ENCODE peak calls at places on chromosome 21, in eight cellular contexts. V is GM10248, P is brain microvascular endothelial cell, N is A673, M is stomach, Z is osteocyte, L is progenitor cell of endocrine pancreas, F is natural killer cell. Q is an unnamed sample.

GRCh38 chr21:35478096-35479080 is 429.3 kb upstream of the RUNX1 start:
- DNase-seq in V (no peak), P (peak), N (no peak), M (no peak), Z (no peak), L (no peak), F (no peak), Q (no peak)

GRCh38 chr21:35232545-35233176 is 183.6 kb upstream of the RUNX1 start:
- DNase-seq in V (no peak), P (peak), N (no peak), M (peak), Z (no peak), L (no peak), F (no peak), Q (no peak)

GRCh38 chr21:45032977-45033705 is 41.2 kb upstream of the ADARB1 start:
- DNase-seq in V (no peak), P (no peak), N (no peak), M (no peak), Z (no peak), L (no peak), F (no peak), Q (no peak)

GRCh38 chr21:36790616-36791015 is 91.7 kb downstream of the SIM2 start:
- DNase-seq in V (no peak), P (peak), N (no peak), M (no peak), Z (no peak), L (no peak), F (no peak), Q (peak)

GRCh38 chr21:35400233-35400939 is 351.3 kb upstream of the RUNX1 start:
- DNase-seq in V (peak), P (peak), N (no peak), M (no peak), Z (no peak), L (no peak), F (peak), Q (peak)

GRCh38 chr21:21973806-21974205 is 975.6 kb downstream of the NCAM2 start:
- DNase-seq in V (no peak), P (no peak), N (no peak), M (no peak), Z (no peak), L (no peak), F (no peak), Q (no peak)

GRCh38 chr21:44255519-44255981 is 6.1 kb downstream of the DNMT3L start:
- DNase-seq in V (no peak), P (no peak), N (no peak), M (no peak), Z (no peak), L (peak), F (no peak), Q (no peak)

GRCh38 chr21:44505673-44506278 is 34.2 kb downstream of the KRTAP10-1 start:
- DNase-seq in V (no peak), P (no peak), N (no peak), M (no peak), Z (no peak), L (no peak), F (no peak), Q (no peak)

GRCh38 chr21:34223376-34223775 is 140.4 kb upstream of the KCNE2 start:
- DNase-seq in V (no peak), P (no peak), N (no peak), M (no peak), Z (no peak), L (no peak), F (no peak), Q (no peak)

GRCh38 chr21:37424987-37425386 is 58.4 kb downstream of the DYRK1A start:
- DNase-seq in V (no peak), P (no peak), N (no peak), M (no peak), Z (no peak), L (no peak), F (no peak), Q (no peak)

GRCh38 chr21:44761011-44761729 is 40.5 kb downstream of the UBE2G2 start:
- DNase-seq in V (no peak), P (no peak), N (no peak), M (no peak), Z (peak), L (no peak), F (no peak), Q (no peak)

GRCh38 chr21:37828515-37828914 is 87.7 kb downstream of the KCNJ6 start:
- DNase-seq in V (no peak), P (no peak), N (no peak), M (no peak), Z (no peak), L (no peak), F (no peak), Q (no peak)

GRCh38 chr21:35649186-35649585 is 411.1 kb downstream of the SETD4 start:
- DNase-seq in V (no peak), P (peak), N (no peak), M (no peak), Z (no peak), L (no peak), F (no peak), Q (no peak)

GRCh38 chr21:33971492-33972013 is 55.9 kb upstream of the ATP5PO start:
- DNase-seq in V (no peak), P (peak), N (no peak), M (no peak), Z (peak), L (no peak), F (no peak), Q (no peak)

GRCh38 chr21:40732998-40733397 is 114.0 kb downstream of the DSCAM start:
- DNase-seq in V (no peak), P (no peak), N (no peak), M (no peak), Z (no peak), L (no peak), F (no peak), Q (no peak)

GRCh38 chr21:31594279-31594678 is 65.2 kb upstream of the SOD1 start:
- DNase-seq in V (no peak), P (no peak), N (no peak), M (no peak), Z (no peak), L (no peak), F (no peak), Q (no peak)

GRCh38 chr21:31236528-31236927 is 107.5 kb downstream of the TIAM1 start:
- DNase-seq in V (no peak), P (no peak), N (no peak), M (no peak), Z (no peak), L (no peak), F (no peak), Q (no peak)

GRCh38 chr21:34878940-34879339 is 170.2 kb downstream of the RUNX1 start:
- DNase-seq in V (no peak), P (no peak), N (no peak), M (no peak), Z (no peak), L (no peak), F (no peak), Q (no peak)

GRCh38 chr21:28142692-28143091 is 850.0 kb downstream of the LTN1 start:
- DNase-seq in V (no peak), P (peak), N (no peak), M (no peak), Z (no peak), L (no peak), F (no peak), Q (no peak)

GRCh38 chr21:23968722-23969647 is 1638.3 kb downstream of the MRPL39 start:
- DNase-seq in V (peak), P (peak), N (peak), M (peak), Z (no peak), L (no peak), F (peak), Q (no peak)

GRCh38 chr21:37601915-37602314 is 235.3 kb downstream of the DYRK1A start:
- DNase-seq in V (no peak), P (no peak), N (no peak), M (no peak), Z (no peak), L (no peak), F (no peak), Q (no peak)

GRCh38 chr21:45001134-45002095 is 61.6 kb downstream of the SLX9 start:
- DNase-seq in V (no peak), P (no peak), N (no peak), M (peak), Z (no peak), L (no peak), F (no peak), Q (peak)

GRCh38 chr21:34574984-34575529 is 39.9 kb downstream of the RCAN1 start:
- DNase-seq in V (no peak), P (no peak), N (no peak), M (no peak), Z (peak), L (no peak), F (no peak), Q (no peak)

GRCh38 chr21:24456358-24456757 is 1150.9 kb downstream of the MRPL39 start:
- DNase-seq in V (no peak), P (no peak), N (no peak), M (no peak), Z (no peak), L (no peak), F (no peak), Q (no peak)

GRCh38 chr21:31455506-31455905 is 111.4 kb upstream of the TIAM1 start:
- DNase-seq in V (no peak), P (no peak), N (no peak), M (no peak), Z (no peak), L (no peak), F (no peak), Q (no peak)

GRCh38 chr21:25464275-25464674 is 143.0 kb downstream of the MRPL39 start:
- DNase-seq in V (no peak), P (no peak), N (peak), M (no peak), Z (no peak), L (no peak), F (no peak), Q (no peak)

GRCh38 chr21:36910581-36911307 is 55.7 kb downstream of the HLCS start:
- DNase-seq in V (no peak), P (peak), N (no peak), M (no peak), Z (peak), L (no peak), F (no peak), Q (no peak)

DNA sequence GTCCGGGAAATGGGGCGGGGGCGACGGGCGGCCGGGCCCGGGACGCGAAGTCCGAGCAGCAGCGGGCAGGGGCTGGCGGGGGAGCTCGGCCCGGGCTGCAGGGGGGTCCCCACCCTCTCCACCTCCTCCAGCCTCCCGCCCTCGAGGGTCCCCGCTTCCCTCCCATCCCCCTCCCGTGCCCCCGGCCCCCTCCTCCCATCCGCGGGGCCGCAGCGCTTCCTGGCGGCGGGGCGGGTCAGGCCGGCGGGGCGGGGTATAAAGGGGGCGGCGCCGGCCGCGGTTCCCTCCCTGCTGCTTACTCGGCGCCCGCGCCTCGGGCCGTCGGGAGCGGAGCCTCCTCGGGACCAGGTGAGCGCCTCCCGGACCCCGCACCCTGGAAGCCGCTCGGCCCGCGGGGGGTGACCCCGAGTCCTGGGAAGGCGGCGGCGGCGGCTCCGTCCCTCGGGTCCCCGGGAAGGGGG is at the start of gene COL6A2:
- DNase-seq in V (peak), P (peak), N (peak), M (peak), Z (peak), L (peak), F (peak), Q (no peak)
- TF ChIP-seq CTCF in V (no peak), P (peak), N (peak), M (peak), Z (peak), L (peak), F (no peak), Q (peak)

GRCh38 chr21:42923553-42924432 is 1.6 kb downstream of the ERVH48-1 start:
- DNase-seq in V (peak), P (peak), N (peak), M (peak), Z (peak), L (peak), F (peak), Q (peak)
- TF ChIP-seq CTCF in V (peak), P (peak), N (peak), M (peak), Z (peak), L (peak), F (peak), Q (peak)

DNA sequence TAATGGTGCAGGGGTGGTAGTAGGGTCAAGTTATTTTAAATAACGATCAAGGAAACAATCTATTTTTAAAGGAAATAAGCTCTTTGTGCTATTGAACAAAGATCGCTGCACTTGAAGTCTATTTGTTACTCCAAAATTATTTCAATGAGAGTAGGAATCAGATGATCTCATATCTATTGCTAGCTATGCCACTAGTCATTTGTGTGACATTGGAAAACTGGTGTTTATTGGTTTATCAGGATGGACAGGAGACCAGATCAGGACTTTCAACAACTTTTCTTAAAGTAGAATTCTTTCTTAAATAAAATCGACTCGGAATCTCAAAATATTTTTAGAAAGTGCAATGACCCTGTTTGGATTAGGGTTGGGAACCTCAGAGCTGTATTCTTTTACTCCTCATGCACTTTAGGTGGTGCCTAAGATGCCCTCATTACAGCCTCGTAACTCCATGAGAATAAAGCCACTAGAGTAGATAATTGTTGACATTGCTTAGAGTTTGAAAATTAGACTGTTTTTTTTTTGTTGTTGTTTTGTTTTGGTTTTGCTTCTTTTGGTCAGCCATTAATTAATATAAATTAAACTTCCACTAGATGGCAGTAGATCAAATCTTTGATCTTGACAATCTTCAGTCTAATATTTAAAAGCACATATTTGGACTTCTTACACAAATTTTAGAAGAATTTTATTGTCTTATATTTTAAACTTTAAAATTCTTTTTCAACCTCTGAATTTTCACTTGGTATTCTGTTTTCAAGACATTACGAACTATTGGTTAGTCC is 352.4 kb downstream of the USP25 start:
- DNase-seq in V (no peak), P (no peak), N (peak), M (no peak), Z (no peak), L (no peak), F (no peak), Q (no peak)
- TF ChIP-seq CTCF in V (peak), P (peak), N (peak), M (no peak), Z (peak), L (peak), F (no peak), Q (peak)

GRCh38 chr21:42563261-42564045 is 49.8 kb downstream of the SLC37A1 start:
- DNase-seq in V (no peak), P (no peak), N (no peak), M (peak), Z (no peak), L (no peak), F (no peak), Q (no peak)
- TF ChIP-seq CTCF in V (no peak), P (no peak), N (no peak), M (no peak), Z (no peak), L (no peak), F (no peak), Q (no peak)

GRCh38 chr21:26835714-26836265 is 9.4 kb downstream of the ADAMTS1 start:
- DNase-seq in V (no peak), P (no peak), N (no peak), M (no peak), Z (no peak), L (no peak), F (no peak), Q (no peak)

GRCh38 chr21:26835027-26835713 is 10.0 kb downstream of the ADAMTS1 start:
- DNase-seq in V (no peak), P (peak), N (no peak), M (no peak), Z (no peak), L (no peak), F (no peak), Q (no peak)

GRCh38 chr21:26833011-26833410 is 12.2 kb downstream of the ADAMTS1 start:
- DNase-seq in V (no peak), P (no peak), N (no peak), M (no peak), Z (no peak), L (no peak), F (no peak), Q (no peak)

GRCh38 chr21:26833460-26833939 is 11.7 kb downstream of the ADAMTS1 start:
- DNase-seq in V (no peak), P (no peak), N (no peak), M (no peak), Z (no peak), L (no peak), F (no peak), Q (no peak)

DNA sequence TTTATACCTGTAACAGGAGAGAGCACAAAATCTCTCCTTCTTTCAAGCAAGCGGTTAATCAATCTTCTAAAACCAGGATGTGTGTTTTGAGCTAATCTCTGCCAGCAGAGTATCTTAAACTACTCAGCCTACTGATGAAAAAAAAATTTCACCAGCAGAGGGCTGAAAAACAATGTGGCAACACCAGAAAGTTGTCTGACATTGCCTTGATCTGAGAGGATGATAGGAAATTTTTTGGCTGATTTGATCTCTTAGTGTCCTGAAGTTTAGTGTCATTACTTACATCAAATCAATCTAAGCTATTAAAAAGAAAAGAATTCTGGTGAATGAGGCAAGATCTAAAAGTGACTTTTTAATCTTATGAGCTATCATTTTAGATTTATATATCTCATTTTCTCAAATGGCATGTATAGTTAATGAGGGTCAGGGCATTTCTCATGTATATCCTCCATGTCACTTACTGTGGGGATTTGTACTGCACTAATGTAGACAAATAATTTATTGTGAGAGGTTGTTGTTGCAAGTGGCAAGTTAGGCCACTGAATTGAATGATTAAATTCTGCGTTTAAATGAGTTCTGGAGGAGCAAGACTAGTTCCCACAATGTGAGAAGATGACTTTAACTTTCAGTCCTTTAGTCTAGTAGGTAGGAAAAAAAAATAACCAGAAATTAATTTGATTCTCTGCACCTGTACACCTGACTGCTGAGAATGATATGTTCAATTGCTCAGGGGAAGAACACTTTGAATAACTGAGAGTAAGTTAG is 10.8 kb downstream of the ADAMTS1 start:
- DNase-seq in V (no peak), P (peak), N (peak), M (no peak), Z (no peak), L (no peak), F (no peak), Q (no peak)
- TF ChIP-seq CTCF in V (no peak), P (peak), N (peak), M (no peak), Z (peak), L (peak), F (no peak), Q (peak)

DNA sequence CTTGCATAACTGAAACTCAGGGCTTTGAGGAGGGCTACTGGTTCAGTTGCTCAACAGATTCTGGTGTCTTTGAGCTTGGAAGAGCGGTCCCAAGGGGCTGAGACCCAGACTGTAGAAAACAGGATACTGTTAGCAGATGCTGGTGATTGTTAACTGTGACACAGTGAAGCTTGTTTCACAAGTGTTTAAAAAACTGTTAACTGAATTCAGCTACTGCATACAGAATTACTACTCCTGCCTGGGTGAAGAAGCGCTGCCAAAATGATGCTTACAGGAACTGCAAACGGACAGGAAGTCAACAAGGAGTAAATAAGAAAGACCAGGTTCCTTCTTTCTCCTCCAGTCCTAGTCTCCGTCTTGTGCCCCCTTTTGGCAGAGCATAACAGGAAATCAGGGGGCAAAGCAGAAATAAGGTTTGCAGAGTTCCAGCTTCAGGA is 195.3 kb upstream of the USP25 start:
- DNase-seq in V (no peak), P (no peak), N (no peak), M (no peak), Z (no peak), L (no peak), F (no peak), Q (no peak)
- TF ChIP-seq CTCF in V (no peak), P (no peak), N (no peak), M (no peak), Z (no peak), L (no peak), F (no peak), Q (no peak)

DNA sequence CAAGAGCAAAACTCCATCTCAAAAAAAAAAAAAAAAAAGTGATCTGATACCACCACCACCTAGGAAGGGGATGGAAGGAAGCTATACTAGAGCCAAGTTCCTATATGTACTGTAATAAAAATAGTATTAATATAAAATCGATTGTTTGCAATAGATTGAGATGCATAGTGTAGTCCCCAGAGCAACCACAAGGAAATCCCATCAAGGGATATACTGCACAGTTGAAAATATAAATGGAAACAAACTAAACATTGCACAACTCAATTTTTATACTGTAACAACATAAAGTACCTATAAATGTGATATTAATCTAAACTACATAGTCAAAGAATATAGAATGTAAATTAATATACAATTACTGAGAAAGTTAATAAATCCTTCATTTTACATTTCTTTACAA is 20.9 kb upstream of the PSMG1 start:
- DNase-seq in V (no peak), P (no peak), N (no peak), M (no peak), Z (no peak), L (no peak), F (no peak), Q (no peak)
- TF ChIP-seq CTCF in V (no peak), P (peak), N (peak), M (peak), Z (no peak), L (peak), F (no peak), Q (no peak)

GRCh38 chr21:29499734-29500343 is 201.1 kb downstream of the BACH1 start:
- DNase-seq in V (no peak), P (peak), N (peak), M (no peak), Z (no peak), L (no peak), F (no peak), Q (peak)
- TF ChIP-seq CTCF in V (peak), P (peak), N (peak), M (no peak), Z (peak), L (peak), F (no peak), Q (peak)

GRCh38 chr21:32687946-32688345 is 39.9 kb downstream of the SYNJ1 start:
- DNase-seq in V (no peak), P (no peak), N (no peak), M (no peak), Z (no peak), L (no peak), F (no peak), Q (no peak)
- TF ChIP-seq CTCF in V (peak), P (no peak), N (peak), M (no peak), Z (no peak), L (no peak), F (no peak), Q (peak)

Q was measured in LNCaP clone FGC.